ENCODE peak calls at places on chromosome 21, in four cellular contexts. P, H, D and K are unnamed samples.

GRCh38 chr21:37006243-37006520 is 320 bp upstream of the RIPPLY3 start:
- DNase-seq in P (no peak), H (no peak), D (no peak), K (no peak)

GRCh38 chr21:38639782-38640750 is 141.8 kb upstream of the ERG start:
- DNase-seq in P (no peak), H (no peak), D (no peak), K (no peak)

GRCh38 chr21:26595971-26596370 is 22.9 kb upstream of the CYYR1 start:
- DNase-seq in P (no peak), H (no peak), D (no peak), K (no peak)

GRCh38 chr21:19981938-19982337 is 1016.3 kb upstream of the NCAM2 start:
- DNase-seq in P (no peak), H (no peak), D (no peak), K (no peak)

GRCh38 chr21:39040494-39041110 is 142.6 kb downstream of the PSMG1 start:
- DNase-seq in P (no peak), H (no peak), D (no peak), K (no peak)

GRCh38 chr21:34835526-34835925 is 166.7 kb downstream of the CLIC6 start:
- DNase-seq in P (no peak), H (peak; percentile 57), D (peak; percentile 61), K (no peak)

GRCh38 chr21:18161841-18162240 is 82.8 kb upstream of the CHODL start:
- DNase-seq in P (no peak), H (no peak), D (no peak), K (no peak)

GRCh38 chr21:46639489-46640386 is 4.3 kb downstream of the PRMT2 start:
- DNase-seq in P (no peak), H (no peak), D (no peak), K (no peak)

GRCh38 chr21:16476056-16476850 is 746.5 kb downstream of the USP25 start:
- DNase-seq in P (no peak), H (no peak), D (no peak), K (no peak)

GRCh38 chr21:29074783-29075182 is 1.3 kb upstream of the CCT8 start:
- DNase-seq in P (no peak), H (no peak), D (no peak), K (no peak)

GRCh38 chr21:31142600-31142999 is 104.3 kb upstream of the KRTAP19-8 start:
- DNase-seq in P (no peak), H (no peak), D (no peak), K (no peak)

GRCh38 chr21:32334980-32335471 is 36.4 kb downstream of the MRAP start:
- DNase-seq in P (no peak), H (no peak), D (no peak), K (no peak)

GRCh38 chr21:38039841-38040240 is 123.6 kb upstream of the KCNJ6 start:
- DNase-seq in P (no peak), H (no peak), D (no peak), K (no peak)

GRCh38 chr21:38223893-38224540 is 32.8 kb upstream of the KCNJ15 start:
- DNase-seq in P (no peak), H (no peak), D (no peak), K (no peak)

GRCh38 chr21:33374874-33375644 is 28.2 kb upstream of the IFNGR2 start:
- DNase-seq in P (no peak), H (no peak), D (no peak), K (no peak)

DNA sequence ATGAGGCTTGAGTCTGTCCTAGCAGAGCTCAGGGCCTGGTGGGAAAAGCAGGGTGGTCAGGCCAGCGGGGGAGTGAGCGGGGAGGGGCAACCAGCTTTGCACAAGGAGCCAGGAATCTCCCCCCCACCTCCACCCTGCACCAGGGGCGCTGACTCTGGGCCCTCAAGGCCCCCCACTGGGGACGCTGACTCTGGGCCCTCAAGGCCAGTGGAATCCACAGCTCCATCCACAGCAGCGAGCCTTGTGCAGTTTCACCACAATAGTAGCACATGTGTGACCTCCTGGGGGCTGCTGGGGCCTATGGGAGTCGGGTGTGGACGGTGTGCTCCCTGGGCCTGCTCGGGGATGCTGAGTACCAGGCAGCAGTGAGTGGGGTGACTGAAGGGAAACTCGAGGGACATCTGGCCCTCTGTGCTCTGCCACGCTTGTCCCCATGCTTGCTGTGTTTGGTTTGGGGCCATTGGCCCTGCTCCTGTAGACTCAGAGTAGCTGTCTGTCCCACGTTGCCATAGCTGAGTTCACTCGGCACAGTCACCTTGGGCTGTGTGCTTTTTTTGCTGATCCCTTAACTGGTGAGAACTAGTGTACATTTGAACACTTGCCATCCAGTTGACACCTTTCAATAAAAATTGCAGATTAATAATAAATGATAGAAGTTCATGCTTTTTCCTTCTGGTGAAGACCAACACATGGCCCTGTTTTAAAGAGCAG is 89.2 kb downstream of the ADARB1 start:
- DNase-seq in P (peak; percentile 35), H (no peak), D (no peak), K (no peak)
- H3K4me1 ChIP-seq in P (peaks cover 6% of the 10 kb centered on the region), H (peaks cover 10% of the 10 kb centered on the region), D (peaks cover 5% of the 10 kb centered on the region), K (no peaks in the 10 kb centered on the region)

DNA sequence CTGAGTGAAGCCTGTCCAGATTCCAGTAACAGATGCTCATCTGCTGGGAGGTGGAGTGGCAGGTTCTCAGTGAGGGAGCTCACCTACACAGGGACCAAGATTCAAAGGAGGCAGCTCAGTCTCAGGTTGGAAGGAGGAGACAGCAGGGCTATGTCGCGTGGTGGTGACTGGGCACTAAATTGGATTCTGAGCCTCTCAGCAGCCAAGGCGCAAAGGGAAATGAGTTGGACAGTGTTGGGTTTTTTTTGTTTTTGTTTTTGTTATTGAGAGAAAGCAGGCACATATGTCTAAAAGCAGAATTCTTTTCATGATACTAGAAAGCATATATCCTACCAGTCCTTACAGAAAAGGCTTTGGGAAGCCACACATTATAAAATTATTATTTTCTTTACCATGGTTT is 26.2 kb downstream of the UMODL1 start:
- DNase-seq in P (peak; percentile 15), H (no peak), D (no peak), K (no peak)
- H3K27ac ChIP-seq in P (peak overlapping the region; percentile 22), H (peak overlapping the region; percentile 57), D (no peak overlapping the region), K (no peak overlapping the region)

GRCh38 chr21:43316156-43316845 is 110.6 kb downstream of the SIK1 start:
- DNase-seq in P (peak; percentile 36), H (no peak), D (no peak), K (no peak)
- H3K4me1 ChIP-seq in P (no peaks in the 10 kb centered on the region), H (no peaks in the 10 kb centered on the region), D (no peaks in the 10 kb centered on the region), K (peaks cover 34% of the 10 kb centered on the region)

GRCh38 chr21:44029460-44030087 is 17.5 kb downstream of the TRAPPC10 start:
- DNase-seq in P (no peak), H (no peak), D (no peak), K (no peak)
- H3K27ac ChIP-seq in P (no peak overlapping the region), H (no peak overlapping the region), D (no peak overlapping the region), K (no peak overlapping the region)

DNA sequence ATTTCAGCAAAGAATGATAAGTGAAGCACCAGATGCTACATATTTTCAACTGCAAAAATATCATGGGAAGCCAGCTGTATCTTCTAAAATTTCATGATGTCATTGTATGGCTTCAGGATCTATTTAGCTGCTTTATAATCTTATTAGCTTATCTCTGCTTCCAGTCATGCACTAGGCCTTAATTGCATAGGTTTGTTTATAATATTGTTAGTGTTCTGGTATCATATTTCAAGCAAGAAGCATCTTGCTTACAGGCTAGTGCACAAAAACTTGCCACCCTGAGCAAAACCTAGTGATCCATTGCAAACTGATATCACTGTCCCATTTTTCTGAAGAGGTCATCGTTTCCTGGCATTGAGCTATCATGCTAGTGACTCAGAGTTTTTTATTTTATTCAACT is 15.7 kb upstream of the NRIP1 start:
- DNase-seq in P (no peak), H (no peak), D (no peak), K (no peak)
- H3K4me1 ChIP-seq in P (no peaks in the 10 kb centered on the region), H (no peaks in the 10 kb centered on the region), D (no peaks in the 10 kb centered on the region), K (no peaks in the 10 kb centered on the region)